ENCODE peak calls at places on chromosomes 5 and 9, in five cellular contexts. Q is heart left ventricle; P is brain microvascular endothelial cell; H is CD8-positive, alpha-beta memory T cell; G is psoas muscle. M is an unnamed sample.

GRCh38 chr5:154194348-154195329 is 4.1 kb downstream of the GALNT10 start:
- DNase-seq in G (no peak), Q (no peak), H (no peak), P (no peak), M (no peak)

GRCh38 chr5:68348447-68349222 is 133.1 kb downstream of the PIK3R1 start:
- DNase-seq in H (no peak), Q (peak; percentile 69), G (no peak), P (no peak), M (no peak)

GRCh38 chr5:139689631-139690384 is 41.7 kb downstream of the CXXC5 start:
- DNase-seq in G (no peak), P (no peak), Q (no peak), H (peak; percentile 24), M (no peak)

GRCh38 chr9:105146677-105147076 is 97.8 kb upstream of the SLC44A1 start:
- DNase-seq in P (no peak), H (no peak), Q (no peak), G (no peak), M (no peak)

GRCh38 chr5:17340363-17340762 is 122.9 kb downstream of the BASP1 start:
- DNase-seq in G (no peak), Q (no peak), P (no peak), H (no peak), M (no peak)

GRCh38 chr5:959581-960531 is 48.7 kb upstream of the NKD2 start:
- DNase-seq in P (no peak), Q (no peak), H (no peak), G (peak; percentile 46), M (no peak)

GRCh38 chr9:128818099-128818838 is at the start of gene ENDOG:
- DNase-seq in P (peak; percentile 94), H (peak; percentile 95), G (peak; percentile 99), Q (peak; percentile 99), M (peak; percentile 98)

GRCh38 chr9:93115486-93115885 is 18.6 kb downstream of the NINJ1 start:
- DNase-seq in G (no peak), Q (peak; percentile 3), H (no peak), P (no peak), M (no peak)

GRCh38 chr9:33415152-33416038 is 13.0 kb upstream of the AQP7 start:
- DNase-seq in H (peak; percentile 89), Q (peak; percentile 79), G (peak; percentile 85), P (peak; percentile 35), M (peak; percentile 76)